ENCODE peak calls at places on chromosomes 11 and 22, in five cellular contexts. G, T, F, W and E are unnamed samples.

GRCh38 chr11:86592047-86592564 is 80.3 kb downstream of the ME3 start:
- DNase-seq in W (no peak), T (peak; percentile 82), G (no peak), F (no peak), E (no peak)

GRCh38 chr11:121082670-121083069 is 18.4 kb upstream of the TECTA start:
- DNase-seq in W (no peak), T (no peak), F (peak; percentile 73), G (no peak), E (no peak)

GRCh38 chr11:114774599-114775365 is 96.5 kb downstream of the NXPE2 start:
- DNase-seq in F (peak; percentile 81), T (peak; percentile 83), G (no peak), W (peak; percentile 7), E (no peak)

GRCh38 chr11:58060939-58061672 is 30.4 kb downstream of the OR6Q1 start:
- DNase-seq in W (no peak), F (peak; percentile 20), G (no peak), T (no peak), E (no peak)

GRCh38 chr11:86703992-86704391 is 31.6 kb upstream of the ME3 start:
- DNase-seq in W (no peak), F (no peak), T (no peak), G (no peak), E (no peak)

GRCh38 chr11:61532136-61533038 is 23.8 kb downstream of the LRRC10B start:
- DNase-seq in T (peak; percentile 85), W (peak; percentile 87), G (no peak), F (peak; percentile 77), E (peak; percentile 65)

GRCh38 chr11:66291706-66292542 is at the start of gene TMEM151A:
- DNase-seq in T (peak; percentile 43), W (no peak), G (no peak), F (no peak), E (no peak)

GRCh38 chr11:134418119-134418840 is 6.2 kb upstream of the B3GAT1 start:
- DNase-seq in G (no peak), F (peak; percentile 13), T (no peak), W (no peak), E (no peak)

GRCh38 chr11:65362320-65362931 is 7.9 kb downstream of the TIGD3 start:
- DNase-seq in G (no peak), W (no peak), F (no peak), T (no peak), E (no peak)

GRCh38 chr11:35276396-35276795 is 137.4 kb downstream of the CD44 start:
- DNase-seq in T (no peak), G (no peak), W (no peak), F (no peak), E (peak; percentile 95)

GRCh38 chr22:47067331-47067890 is 305.0 kb downstream of the TBC1D22A start:
- DNase-seq in T (no peak), W (no peak), G (no peak), F (no peak), E (no peak)

GRCh38 chr22:23898006-23898974 is 4.1 kb downstream of the MIF start:
- DNase-seq in F (no peak), T (no peak), W (no peak), G (no peak), E (no peak)

GRCh38 chr11:12056112-12056511 is 47.7 kb upstream of the DKK3 start:
- DNase-seq in F (no peak), W (no peak), T (no peak), G (no peak), E (no peak)

GRCh38 chr11:20000393-20001134 is 159.7 kb downstream of the DBX1 start:
- DNase-seq in G (no peak), W (no peak), F (peak; percentile 83), T (peak; percentile 89), E (no peak)

GRCh38 chr11:110525883-110526282 is 96.1 kb downstream of the FDX1 start:
- DNase-seq in T (no peak), F (no peak), G (no peak), W (no peak), E (peak; percentile 82)